ENCODE peak calls at places on chromosomes 16 and 17, in six cellular contexts. One of them, this sample, is unnamed.

GRCh38 chr16:85935957-85936760 is 37.2 kb downstream of the IRF8 start:
- DNase-seq in MCF 10A: no peak
- DNase-seq in AG09319: no peak
- DNase-seq in choroid plexus epithelial cell: peak
- DNase-seq in hepatocyte: no peak
- DNase-seq in CD8-positive, alpha-beta T cell: peak
- DNase-seq in this sample: no peak

GRCh38 chr17:31387438-31387837 is 4.0 kb upstream of the RAB11FIP4 start:
- DNase-seq in MCF 10A: no peak
- DNase-seq in AG09319: no peak
- DNase-seq in choroid plexus epithelial cell: no peak
- DNase-seq in hepatocyte: no peak
- DNase-seq in CD8-positive, alpha-beta T cell: no peak
- DNase-seq in this sample: no peak

GRCh38 chr17:77728022-77728671 is 230.4 kb upstream of the TNRC6C start:
- DNase-seq in MCF 10A: no peak
- DNase-seq in AG09319: peak
- DNase-seq in choroid plexus epithelial cell: peak
- DNase-seq in hepatocyte: peak
- DNase-seq in CD8-positive, alpha-beta T cell: no peak
- DNase-seq in this sample: no peak

GRCh38 chr16:10408824-10409381 is 23.0 kb downstream of the ATF7IP2 start:
- DNase-seq in MCF 10A: peak
- DNase-seq in AG09319: no peak
- DNase-seq in choroid plexus epithelial cell: peak
- DNase-seq in hepatocyte: no peak
- DNase-seq in CD8-positive, alpha-beta T cell: no peak
- DNase-seq in this sample: no peak

GRCh38 chr17:64262422-64263260 is at the start of gene TEX2:
- DNase-seq in MCF 10A: peak
- DNase-seq in AG09319: no peak
- DNase-seq in choroid plexus epithelial cell: peak
- DNase-seq in hepatocyte: peak
- DNase-seq in CD8-positive, alpha-beta T cell: peak
- DNase-seq in this sample: peak

GRCh38 chr16:3188675-3188924 is 596 bp downstream of the OR1F1 start:
- DNase-seq in MCF 10A: peak
- DNase-seq in AG09319: no peak
- DNase-seq in choroid plexus epithelial cell: no peak
- DNase-seq in hepatocyte: no peak
- DNase-seq in CD8-positive, alpha-beta T cell: no peak
- DNase-seq in this sample: no peak

GRCh38 chr16:51306116-51306515 is 155.0 kb upstream of the SALL1 start:
- DNase-seq in MCF 10A: no peak
- DNase-seq in AG09319: no peak
- DNase-seq in choroid plexus epithelial cell: no peak
- DNase-seq in hepatocyte: peak
- DNase-seq in CD8-positive, alpha-beta T cell: no peak
- DNase-seq in this sample: no peak

GRCh38 chr17:73820686-73821448 is 176.6 kb upstream of the SDK2 start:
- DNase-seq in MCF 10A: no peak
- DNase-seq in AG09319: no peak
- DNase-seq in choroid plexus epithelial cell: peak
- DNase-seq in hepatocyte: peak
- DNase-seq in CD8-positive, alpha-beta T cell: no peak
- DNase-seq in this sample: peak

GRCh38 chr16:86942469-86943175 is 364.3 kb downstream of the FOXL1 start:
- DNase-seq in MCF 10A: peak
- DNase-seq in AG09319: peak
- DNase-seq in choroid plexus epithelial cell: peak
- DNase-seq in hepatocyte: no peak
- DNase-seq in CD8-positive, alpha-beta T cell: no peak
- DNase-seq in this sample: no peak

GRCh38 chr16:56824335-56824734 is 40.7 kb upstream of the SLC12A3 start:
- DNase-seq in MCF 10A: no peak
- DNase-seq in AG09319: no peak
- DNase-seq in choroid plexus epithelial cell: peak
- DNase-seq in hepatocyte: no peak
- DNase-seq in CD8-positive, alpha-beta T cell: no peak
- DNase-seq in this sample: peak

GRCh38 chr16:4534151-4534790 is 4.3 kb downstream of the CDIP1 start:
- DNase-seq in MCF 10A: no peak
- DNase-seq in AG09319: no peak
- DNase-seq in choroid plexus epithelial cell: no peak
- DNase-seq in hepatocyte: no peak
- DNase-seq in CD8-positive, alpha-beta T cell: no peak
- DNase-seq in this sample: no peak

GRCh38 chr16:73002836-73003235 is 45.1 kb downstream of the ZFHX3 start:
- DNase-seq in MCF 10A: no peak
- DNase-seq in AG09319: no peak
- DNase-seq in choroid plexus epithelial cell: no peak
- DNase-seq in hepatocyte: no peak
- DNase-seq in CD8-positive, alpha-beta T cell: no peak
- DNase-seq in this sample: no peak

GRCh38 chr17:81420769-81421462 is 25.7 kb downstream of the BAHCC1 start:
- DNase-seq in MCF 10A: peak
- DNase-seq in AG09319: no peak
- DNase-seq in choroid plexus epithelial cell: peak
- DNase-seq in hepatocyte: no peak
- DNase-seq in CD8-positive, alpha-beta T cell: no peak
- DNase-seq in this sample: no peak

GRCh38 chr17:19409066-19409465 is 2.0 kb upstream of the RNF112 start:
- DNase-seq in MCF 10A: no peak
- DNase-seq in AG09319: no peak
- DNase-seq in choroid plexus epithelial cell: no peak
- DNase-seq in hepatocyte: no peak
- DNase-seq in CD8-positive, alpha-beta T cell: no peak
- DNase-seq in this sample: no peak

GRCh38 chr17:8384801-8385335 is 1.9 kb upstream of the RPL26 start:
- DNase-seq in MCF 10A: no peak
- DNase-seq in AG09319: peak
- DNase-seq in choroid plexus epithelial cell: peak
- DNase-seq in hepatocyte: peak
- DNase-seq in CD8-positive, alpha-beta T cell: no peak
- DNase-seq in this sample: no peak

GRCh38 chr16:29974291-29975133 is 844 bp downstream of the TAOK2 start:
- DNase-seq in MCF 10A: no peak
- DNase-seq in AG09319: no peak
- DNase-seq in choroid plexus epithelial cell: peak
- DNase-seq in hepatocyte: peak
- DNase-seq in CD8-positive, alpha-beta T cell: no peak
- DNase-seq in this sample: no peak

GRCh38 chr17:48472485-48473281 is 42.7 kb upstream of the SKAP1 start:
- DNase-seq in MCF 10A: no peak
- DNase-seq in AG09319: no peak
- DNase-seq in choroid plexus epithelial cell: peak
- DNase-seq in hepatocyte: no peak
- DNase-seq in CD8-positive, alpha-beta T cell: no peak
- DNase-seq in this sample: no peak

GRCh38 chr17:65254166-65254565 is 117.0 kb downstream of the RGS9 start:
- DNase-seq in MCF 10A: peak
- DNase-seq in AG09319: no peak
- DNase-seq in choroid plexus epithelial cell: peak
- DNase-seq in hepatocyte: peak
- DNase-seq in CD8-positive, alpha-beta T cell: no peak
- DNase-seq in this sample: no peak

GRCh38 chr16:49003022-49003421 is 278.6 kb downstream of the CBLN1 start:
- DNase-seq in MCF 10A: no peak
- DNase-seq in AG09319: no peak
- DNase-seq in choroid plexus epithelial cell: no peak
- DNase-seq in hepatocyte: no peak
- DNase-seq in CD8-positive, alpha-beta T cell: no peak
- DNase-seq in this sample: no peak

GRCh38 chr16:22220714-22221113 is 14.6 kb downstream of the EEF2K start:
- DNase-seq in MCF 10A: no peak
- DNase-seq in AG09319: no peak
- DNase-seq in choroid plexus epithelial cell: no peak
- DNase-seq in hepatocyte: no peak
- DNase-seq in CD8-positive, alpha-beta T cell: no peak
- DNase-seq in this sample: no peak

GRCh38 chr16:84754353-84754856 is 54.6 kb downstream of the USP10 start:
- DNase-seq in MCF 10A: peak
- DNase-seq in AG09319: peak
- DNase-seq in choroid plexus epithelial cell: peak
- DNase-seq in hepatocyte: peak
- DNase-seq in CD8-positive, alpha-beta T cell: peak
- DNase-seq in this sample: peak

GRCh38 chr17:63476857-63477470 is at the start of gene ACE:
- DNase-seq in MCF 10A: no peak
- DNase-seq in AG09319: no peak
- DNase-seq in choroid plexus epithelial cell: peak
- DNase-seq in hepatocyte: peak
- DNase-seq in CD8-positive, alpha-beta T cell: no peak
- DNase-seq in this sample: no peak

GRCh38 chr17:78252111-78252634 is 20.7 kb downstream of the TMEM235 start:
- DNase-seq in MCF 10A: no peak
- DNase-seq in AG09319: no peak
- DNase-seq in choroid plexus epithelial cell: no peak
- DNase-seq in hepatocyte: no peak
- DNase-seq in CD8-positive, alpha-beta T cell: peak
- DNase-seq in this sample: no peak

GRCh38 chr17:13157656-13158055 is 139.8 kb upstream of the ELAC2 start:
- DNase-seq in MCF 10A: no peak
- DNase-seq in AG09319: no peak
- DNase-seq in choroid plexus epithelial cell: no peak
- DNase-seq in hepatocyte: no peak
- DNase-seq in CD8-positive, alpha-beta T cell: no peak
- DNase-seq in this sample: no peak

DNA sequence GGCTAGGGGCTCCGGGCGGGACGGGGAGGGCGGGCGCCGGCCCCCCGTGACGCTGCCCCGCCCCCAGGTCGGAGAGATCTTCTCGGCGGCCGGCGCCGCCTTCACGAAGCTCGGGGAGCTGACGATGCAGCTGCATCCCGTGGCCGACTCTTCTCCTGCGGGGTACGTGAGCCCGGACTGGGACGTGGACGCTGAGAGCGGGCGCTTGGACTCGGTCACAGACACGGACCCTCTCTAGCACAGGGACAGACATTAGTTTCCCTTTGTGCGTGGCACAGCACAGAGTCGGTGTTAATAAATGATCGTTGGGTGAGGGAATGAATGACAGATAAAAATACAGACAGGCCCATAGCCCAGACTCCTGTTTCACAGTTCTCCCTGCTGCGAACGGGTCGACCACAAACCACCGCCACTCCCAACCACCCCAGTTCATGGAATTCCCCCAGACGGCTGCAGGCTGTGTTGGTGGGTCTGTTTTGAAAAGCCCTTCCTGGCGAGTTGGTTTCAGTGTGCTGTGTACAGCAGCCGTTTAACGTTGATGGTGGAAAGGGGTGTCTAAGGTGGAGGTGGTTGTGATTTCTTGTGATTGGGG is 2.7 kb downstream of the RNASEK start:
- DNase-seq in MCF 10A: no peak
- DNase-seq in AG09319: no peak
- DNase-seq in choroid plexus epithelial cell: peak
- DNase-seq in hepatocyte: peak
- DNase-seq in CD8-positive, alpha-beta T cell: peak
- DNase-seq in this sample: no peak
- TF ChIP-seq CTCF in MCF 10A: no peak
- TF ChIP-seq CTCF in AG09319: no peak
- TF ChIP-seq CTCF in choroid plexus epithelial cell: no peak
- TF ChIP-seq CTCF in hepatocyte: no peak
- TF ChIP-seq CTCF in CD8-positive, alpha-beta T cell: peak
- TF ChIP-seq CTCF in this sample: peak

GRCh38 chr17:60163108-60163784 is 13.5 kb downstream of the CA4 start:
- DNase-seq in MCF 10A: no peak
- DNase-seq in AG09319: no peak
- DNase-seq in choroid plexus epithelial cell: no peak
- DNase-seq in hepatocyte: peak
- DNase-seq in CD8-positive, alpha-beta T cell: no peak
- DNase-seq in this sample: no peak
- TF ChIP-seq CTCF in MCF 10A: no peak
- TF ChIP-seq CTCF in AG09319: no peak
- TF ChIP-seq CTCF in choroid plexus epithelial cell: peak
- TF ChIP-seq CTCF in hepatocyte: no peak
- TF ChIP-seq CTCF in CD8-positive, alpha-beta T cell: no peak
- TF ChIP-seq CTCF in this sample: no peak

DNA sequence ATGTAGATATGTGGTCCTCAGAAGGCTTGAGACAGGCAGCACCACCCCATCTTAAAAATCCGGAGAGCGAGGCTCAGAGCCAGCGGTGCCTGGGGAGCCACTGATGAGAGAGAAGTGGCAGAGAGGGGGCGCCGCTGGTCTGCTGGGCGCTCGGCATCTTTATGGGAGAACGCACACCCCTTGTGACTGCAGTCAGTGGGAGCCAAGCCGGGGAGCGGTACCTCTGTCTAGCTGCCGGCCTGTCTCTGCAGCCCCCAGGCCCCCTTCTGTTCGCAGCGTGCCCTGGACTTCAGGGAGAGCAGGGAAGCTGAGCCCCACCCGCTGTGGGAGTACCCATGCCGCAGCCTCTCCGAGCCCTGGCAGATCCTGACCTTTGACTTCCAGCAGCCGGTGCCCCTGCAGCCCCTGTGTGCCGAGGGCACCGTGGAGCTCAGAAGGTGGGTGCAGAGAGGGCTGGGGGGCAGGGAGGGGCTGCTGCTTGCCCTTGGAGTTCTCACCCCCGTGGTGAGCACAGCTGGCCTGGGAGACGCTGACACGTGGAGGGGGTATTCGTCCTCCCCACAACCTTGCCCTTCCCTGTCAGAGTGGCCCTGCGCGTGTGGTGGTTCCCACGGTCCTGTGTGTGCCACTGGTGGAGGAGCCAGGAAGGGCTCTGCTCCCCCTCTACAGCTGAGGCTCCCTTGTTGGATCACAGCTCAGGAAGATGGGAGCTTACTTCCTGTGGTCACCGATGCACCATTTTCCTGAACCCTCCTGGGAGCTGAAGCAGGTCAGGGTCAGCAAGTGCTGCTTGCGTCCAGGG is 44.8 kb downstream of the PRMT7 start:
- DNase-seq in MCF 10A: no peak
- DNase-seq in AG09319: no peak
- DNase-seq in choroid plexus epithelial cell: no peak
- DNase-seq in hepatocyte: no peak
- DNase-seq in CD8-positive, alpha-beta T cell: no peak
- DNase-seq in this sample: no peak
- TF ChIP-seq CTCF in MCF 10A: no peak
- TF ChIP-seq CTCF in AG09319: no peak
- TF ChIP-seq CTCF in choroid plexus epithelial cell: peak
- TF ChIP-seq CTCF in hepatocyte: no peak
- TF ChIP-seq CTCF in CD8-positive, alpha-beta T cell: no peak
- TF ChIP-seq CTCF in this sample: peak

GRCh38 chr17:6108382-6108781 is 38.2 kb downstream of the WSCD1 start:
- DNase-seq in MCF 10A: no peak
- DNase-seq in AG09319: no peak
- DNase-seq in choroid plexus epithelial cell: no peak
- DNase-seq in hepatocyte: no peak
- DNase-seq in CD8-positive, alpha-beta T cell: no peak
- DNase-seq in this sample: no peak

GRCh38 chr17:6107791-6108190 is 37.6 kb downstream of the WSCD1 start:
- DNase-seq in MCF 10A: no peak
- DNase-seq in AG09319: no peak
- DNase-seq in choroid plexus epithelial cell: no peak
- DNase-seq in hepatocyte: no peak
- DNase-seq in CD8-positive, alpha-beta T cell: no peak
- DNase-seq in this sample: no peak

GRCh38 chr17:6104956-6105355 is 34.8 kb downstream of the WSCD1 start:
- DNase-seq in MCF 10A: no peak
- DNase-seq in AG09319: no peak
- DNase-seq in choroid plexus epithelial cell: no peak
- DNase-seq in hepatocyte: no peak
- DNase-seq in CD8-positive, alpha-beta T cell: no peak
- DNase-seq in this sample: no peak

GRCh38 chr17:6106212-6106611 is 36.0 kb downstream of the WSCD1 start:
- DNase-seq in MCF 10A: no peak
- DNase-seq in AG09319: no peak
- DNase-seq in choroid plexus epithelial cell: no peak
- DNase-seq in hepatocyte: no peak
- DNase-seq in CD8-positive, alpha-beta T cell: no peak
- DNase-seq in this sample: no peak

GRCh38 chr17:6105608-6106007 is 35.4 kb downstream of the WSCD1 start:
- DNase-seq in MCF 10A: no peak
- DNase-seq in AG09319: no peak
- DNase-seq in choroid plexus epithelial cell: no peak
- DNase-seq in hepatocyte: no peak
- DNase-seq in CD8-positive, alpha-beta T cell: no peak
- DNase-seq in this sample: no peak
- TF ChIP-seq CTCF in MCF 10A: no peak
- TF ChIP-seq CTCF in AG09319: no peak
- TF ChIP-seq CTCF in choroid plexus epithelial cell: no peak
- TF ChIP-seq CTCF in hepatocyte: no peak
- TF ChIP-seq CTCF in CD8-positive, alpha-beta T cell: no peak
- TF ChIP-seq CTCF in this sample: no peak

This sample was measured in neural crest cell.